ENCODE peak calls at places on chromosomes 12 and 14, in seven cellular contexts. A is lower lobe of right lung, F is mammary epithelial cell, L is right lobe of liver, V is K562, Y is heart left ventricle, C is colonic mucosa. B is an unnamed sample. For H3K4me1, the result is how much of the 10 kb centered on the place peaks cover.

GRCh38 chr12:57459750-57460400 is at the start of gene GLI1:
- DNase-seq in A (no peak), C (no peak), F (no peak), L (no peak), Y (no peak), V (peak), B (no peak)

GRCh38 chr12:122336015-122336946 is 70.0 kb upstream of the VPS33A start:
- DNase-seq in A (no peak), C (no peak), Y (no peak), V (peak), L (no peak), F (no peak), B (no peak)

GRCh38 chr12:131087991-131088700 is 134.4 kb downstream of the ADGRD1 start:
- DNase-seq in V (no peak), F (no peak), Y (no peak), L (peak), A (peak), C (no peak), B (peak)

GRCh38 chr12:28050606-28051005 is 78.1 kb upstream of the PTHLH start:
- DNase-seq in A (no peak), F (peak), L (no peak), C (no peak), V (no peak), Y (no peak), B (no peak)

GRCh38 chr14:101024686-101025085 is 121.2 kb upstream of the RTL1 start:
- DNase-seq in C (no peak), A (no peak), Y (no peak), F (no peak), V (no peak), L (no peak), B (no peak)

GRCh38 chr14:67837011-67837624 is 17.5 kb downstream of the RAD51B start:
- DNase-seq in V (peak), F (peak), C (peak), A (no peak), Y (peak), L (no peak), B (no peak)

GRCh38 chr12:116430911-116431565 is 128.1 kb upstream of the MAP1LC3B2 start:
- DNase-seq in A (no peak), C (no peak), L (no peak), Y (no peak), F (no peak), V (no peak), B (no peak)

GRCh38 chr12:30953946-30954766 is 27.6 kb downstream of the TSPAN11 start:
- DNase-seq in L (no peak), A (no peak), F (no peak), V (no peak), Y (no peak), C (no peak), B (no peak)

GRCh38 chr14:53180272-53181221 is 27.4 kb upstream of the DDHD1 start:
- DNase-seq in A (no peak), L (no peak), C (no peak), Y (no peak), F (no peak), V (peak), B (no peak)

GRCh38 chr12:52903855-52904508 is 894 bp downstream of the KRT8 start:
- DNase-seq in C (peak), L (peak), Y (peak), V (peak), A (peak), F (peak), B (no peak)

GRCh38 chr14:89258728-89259273 is 158.2 kb downstream of the FOXN3 start:
- DNase-seq in L (no peak), F (no peak), C (no peak), Y (no peak), V (no peak), A (no peak), B (no peak)

GRCh38 chr12:114921796-114922195 is 237.8 kb upstream of the TBX3 start:
- DNase-seq in F (no peak), Y (no peak), L (no peak), V (no peak), C (no peak), A (no peak), B (no peak)

GRCh38 chr12:106980944-106981343 is 6.0 kb downstream of the MTERF2 start:
- DNase-seq in C (no peak), Y (no peak), L (no peak), F (no peak), V (no peak), A (no peak), B (no peak)

GRCh38 chr12:8080131-8080530 is 1.9 kb upstream of the NECAP1 start:
- DNase-seq in Y (no peak), F (no peak), L (no peak), A (no peak), C (no peak), V (peak), B (no peak)

GRCh38 chr12:52079576-52080402 is at the start of gene SMIM41:
- DNase-seq in V (peak), A (peak), L (no peak), F (no peak), Y (no peak), C (no peak), B (no peak)

GRCh38 chr14:54348923-54349615 is 47.7 kb upstream of the CDKN3 start:
- DNase-seq in V (no peak), A (no peak), L (no peak), Y (peak), F (no peak), C (no peak), B (peak)

GRCh38 chr12:33529810-33530209 is 90.2 kb upstream of the SYT10 start:
- DNase-seq in C (no peak), A (no peak), V (no peak), F (no peak), L (no peak), Y (no peak), B (no peak)
- H3K27ac ChIP-seq in C (no peak), A (no peak), V (no peak), F (no peak), L (no peak), Y (no peak), B (no peak)

DNA sequence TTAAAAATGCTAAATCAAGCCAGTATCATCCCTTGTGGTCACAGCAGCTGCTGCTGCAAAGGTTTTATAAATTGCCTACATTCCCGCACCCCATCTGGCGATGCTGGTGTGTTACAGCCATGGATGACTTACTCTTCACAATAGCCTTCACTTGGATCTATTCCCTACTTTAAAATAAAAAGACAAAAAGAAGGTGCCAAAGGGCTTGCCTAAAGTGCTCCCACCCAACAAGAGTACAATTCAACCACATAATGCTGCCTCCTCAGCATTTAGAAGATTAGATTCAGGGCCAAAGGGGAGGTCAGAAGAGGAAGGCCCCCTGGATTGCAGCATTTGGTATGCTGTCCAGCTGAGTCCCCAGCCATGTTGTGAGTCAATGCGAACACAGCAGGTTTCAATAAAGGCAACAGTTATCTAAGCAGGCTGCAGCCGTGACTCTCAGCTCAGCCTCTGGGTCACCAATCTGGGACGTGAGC is 176.1 kb downstream of the DAD1 start:
- DNase-seq in L (no peak), F (no peak), V (no peak), A (no peak), Y (no peak), C (no peak), B (no peak)
- H3K4me1 ChIP-seq in L (under half), F (under half), V (under half), A (under half), Y (under half), C (under half), B (under half)

DNA sequence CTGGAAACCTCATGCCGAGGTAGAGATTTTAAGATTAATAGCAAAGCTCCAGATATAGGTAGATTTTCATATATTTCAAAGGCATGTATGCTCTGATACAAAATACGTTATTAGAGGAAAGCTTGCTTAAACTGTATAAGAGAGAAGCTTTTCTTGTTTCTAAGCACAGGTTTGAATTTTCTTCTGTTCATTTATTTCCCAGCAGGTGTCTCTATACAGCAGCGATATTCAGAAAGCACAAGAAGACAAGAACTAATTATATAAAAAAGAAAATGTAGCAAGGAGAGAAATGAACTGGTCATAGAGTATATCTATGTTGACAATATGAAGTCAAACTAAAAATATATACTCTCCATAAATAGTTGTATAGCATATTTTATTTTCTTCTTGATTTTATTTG is 307.4 kb upstream of the NOVA1 start:
- DNase-seq in C (no peak), F (no peak), A (no peak), Y (no peak), V (no peak), L (no peak), B (no peak)
- TF ChIP-seq CTCF in C (no peak), F (no peak), A (no peak), Y (no peak), V (no peak), L (no peak), B (no peak)

GRCh38 chr12:3990356-3990975 is 117.3 kb upstream of the PARP11 start:
- DNase-seq in F (no peak), C (no peak), L (no peak), V (no peak), Y (no peak), A (no peak), B (no peak)
- H3K27ac ChIP-seq in F (no peak), C (no peak), L (no peak), V (no peak), Y (no peak), A (no peak), B (no peak)

DNA sequence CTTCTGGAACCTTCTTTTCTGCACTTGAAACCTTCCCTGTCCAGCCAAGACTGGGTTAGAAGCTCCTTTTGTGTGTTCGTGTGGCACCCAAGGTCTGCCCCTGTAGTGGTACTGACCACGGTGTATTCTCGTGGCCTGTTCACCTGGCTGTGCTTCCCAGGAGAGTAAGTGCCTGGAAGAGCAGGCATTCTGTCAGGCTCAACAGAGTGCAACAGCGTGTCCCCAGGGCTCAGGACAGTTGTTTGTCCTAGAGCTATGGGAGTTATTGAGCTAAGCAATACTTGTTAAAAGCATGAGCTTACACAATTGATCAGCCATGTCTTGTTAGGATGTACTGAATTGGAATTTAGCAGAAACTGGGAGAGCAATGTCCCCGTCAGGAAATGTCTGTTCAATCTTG is 12.9 kb upstream of the SLC38A2 start:
- DNase-seq in C (no peak), A (no peak), F (no peak), L (peak), V (no peak), Y (no peak), B (no peak)
- H3K4me1 ChIP-seq in C (under half), A (half or more), F (half or more), L (under half), V (under half), Y (half or more), B (half or more)

GRCh38 chr12:6947615-6948014 is 3.5 kb upstream of the PTPN6 start:
- DNase-seq in F (no peak), A (peak), C (no peak), V (no peak), Y (no peak), L (no peak), B (no peak)

GRCh38 chr12:6946920-6947374 is 3.1 kb downstream of the C12orf57 start:
- DNase-seq in C (no peak), L (no peak), Y (no peak), V (no peak), A (peak), F (no peak), B (no peak)

GRCh38 chr12:6950401-6950801 is 755 bp upstream of the PTPN6 start:
- DNase-seq in F (no peak), L (no peak), V (peak), Y (no peak), A (peak), C (no peak), B (no peak)

GRCh38 chr12:6950944-6951540 is at the start of gene PTPN6:
- DNase-seq in L (peak), V (no peak), A (peak), Y (no peak), C (no peak), F (no peak), B (no peak)

GRCh38 chr12:6949063-6949594 is 2.0 kb upstream of the PTPN6 start:
- DNase-seq in C (no peak), L (no peak), Y (no peak), V (no peak), A (peak), F (no peak), B (no peak)
- TF ChIP-seq CTCF in C (no peak), L (no peak), Y (no peak), V (no peak), A (peak), F (no peak), B (no peak)

B was measured in right atrium auricular region.